ENCODE peak calls at places on chromosome 12, in seven cellular contexts. B, D, C, O, M, U and E are unnamed samples.

GRCh38 chr12:26309646-26310045 is 114.3 kb downstream of the SSPN start:
- DNase-seq in U (no peak), C (no peak), O (no peak), B (no peak), D (no peak), M (no peak), E (no peak)

GRCh38 chr12:101823891-101824290 is 6.9 kb downstream of the GNPTAB start:
- DNase-seq in D (peak), U (peak), C (peak), B (peak), M (peak), O (peak), E (no peak)

GRCh38 chr12:62934799-62935674 is at the start of gene PPM1H:
- DNase-seq in C (no peak), B (peak), D (peak), U (peak), O (peak), M (peak), E (peak)

GRCh38 chr12:31405021-31405420 is 79.1 kb upstream of the SINHCAF start:
- DNase-seq in C (no peak), O (no peak), D (no peak), U (no peak), M (no peak), B (no peak), E (no peak)

GRCh38 chr12:66829660-66830325 is 150.9 kb upstream of the GRIP1 start:
- DNase-seq in D (no peak), C (no peak), M (no peak), B (peak), O (no peak), U (no peak), E (no peak)

GRCh38 chr12:93662961-93663728 is 14.0 kb upstream of the CRADD start:
- DNase-seq in C (no peak), M (no peak), B (no peak), U (no peak), O (no peak), D (no peak), E (no peak)

GRCh38 chr12:55972045-55972843 is 1.6 kb upstream of the RAB5B start:
- DNase-seq in O (peak), C (peak), U (no peak), M (no peak), D (no peak), B (no peak), E (peak)

GRCh38 chr12:124475295-124476010 is 92.0 kb downstream of the NCOR2 start:
- DNase-seq in M (no peak), B (no peak), C (no peak), D (no peak), U (no peak), O (no peak), E (no peak)

GRCh38 chr12:3205742-3206519 is 128.8 kb downstream of the TSPAN9 start:
- DNase-seq in D (no peak), O (no peak), B (no peak), U (no peak), C (peak), M (no peak), E (no peak)

GRCh38 chr12:3207858-3208257 is 130.7 kb downstream of the TSPAN9 start:
- DNase-seq in B (no peak), D (no peak), U (peak), C (no peak), M (peak), O (no peak), E (no peak)

GRCh38 chr12:3206536-3207072 is 129.4 kb downstream of the TSPAN9 start:
- DNase-seq in B (no peak), U (no peak), O (no peak), C (no peak), D (no peak), M (no peak), E (no peak)

GRCh38 chr12:3204716-3205617 is 127.8 kb downstream of the TSPAN9 start:
- DNase-seq in C (no peak), O (no peak), D (no peak), M (no peak), B (no peak), U (no peak), E (no peak)

GRCh38 chr12:3207174-3207573 is 130.0 kb downstream of the TSPAN9 start:
- DNase-seq in C (no peak), O (no peak), D (no peak), M (peak), U (no peak), B (no peak), E (no peak)
- TF ChIP-seq CTCF in C (no peak), O (no peak), D (no peak), M (no peak), U (no peak), B (no peak), E (no peak)

GRCh38 chr12:44875417-44875953 is 630 bp downstream of the NELL2 start:
- DNase-seq in C (no peak), M (peak), O (no peak), U (no peak), D (no peak), B (no peak), E (no peak)
- H3K4me3 ChIP-seq in C (no peak), M (peak), O (no peak), U (no peak), D (peak), B (peak), E (peak)

DNA sequence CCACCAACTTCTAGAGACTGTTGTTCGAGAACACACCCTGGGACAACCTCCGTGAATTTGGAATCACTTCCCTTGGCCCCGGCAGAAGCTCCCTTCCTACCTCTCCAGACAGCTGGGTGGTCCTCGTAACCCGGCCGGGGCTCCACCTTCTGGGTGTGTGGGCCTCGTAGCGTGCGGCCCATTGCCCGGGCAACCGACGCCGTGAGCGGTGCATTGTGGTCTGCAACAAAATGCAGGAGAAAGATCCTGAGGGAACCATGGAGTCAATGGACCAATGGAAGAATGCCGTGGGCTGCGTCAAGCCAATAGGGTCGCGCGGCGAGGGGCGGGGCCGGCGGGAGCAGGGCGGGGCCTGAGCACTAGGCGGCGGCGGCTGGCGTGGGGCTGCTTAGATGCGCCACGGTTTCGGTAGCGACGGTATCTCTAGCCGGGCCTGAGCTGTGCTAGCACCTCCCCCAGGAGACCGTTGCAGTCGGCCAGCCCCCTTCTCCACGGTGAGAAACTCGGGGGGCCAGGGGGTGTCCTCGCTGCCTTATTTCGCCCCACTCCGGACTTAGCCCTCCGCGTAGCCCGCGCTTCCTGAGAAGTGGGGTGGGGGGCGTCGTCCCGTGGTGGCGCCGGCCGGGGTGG is at the start of gene DYNLL1:
- DNase-seq in D (peak), B (peak), U (peak), O (peak), C (peak), M (peak), E (peak)
- TF ChIP-seq CTCF in D (no peak), B (no peak), U (no peak), O (no peak), C (no peak), M (no peak), E (no peak)

DNA sequence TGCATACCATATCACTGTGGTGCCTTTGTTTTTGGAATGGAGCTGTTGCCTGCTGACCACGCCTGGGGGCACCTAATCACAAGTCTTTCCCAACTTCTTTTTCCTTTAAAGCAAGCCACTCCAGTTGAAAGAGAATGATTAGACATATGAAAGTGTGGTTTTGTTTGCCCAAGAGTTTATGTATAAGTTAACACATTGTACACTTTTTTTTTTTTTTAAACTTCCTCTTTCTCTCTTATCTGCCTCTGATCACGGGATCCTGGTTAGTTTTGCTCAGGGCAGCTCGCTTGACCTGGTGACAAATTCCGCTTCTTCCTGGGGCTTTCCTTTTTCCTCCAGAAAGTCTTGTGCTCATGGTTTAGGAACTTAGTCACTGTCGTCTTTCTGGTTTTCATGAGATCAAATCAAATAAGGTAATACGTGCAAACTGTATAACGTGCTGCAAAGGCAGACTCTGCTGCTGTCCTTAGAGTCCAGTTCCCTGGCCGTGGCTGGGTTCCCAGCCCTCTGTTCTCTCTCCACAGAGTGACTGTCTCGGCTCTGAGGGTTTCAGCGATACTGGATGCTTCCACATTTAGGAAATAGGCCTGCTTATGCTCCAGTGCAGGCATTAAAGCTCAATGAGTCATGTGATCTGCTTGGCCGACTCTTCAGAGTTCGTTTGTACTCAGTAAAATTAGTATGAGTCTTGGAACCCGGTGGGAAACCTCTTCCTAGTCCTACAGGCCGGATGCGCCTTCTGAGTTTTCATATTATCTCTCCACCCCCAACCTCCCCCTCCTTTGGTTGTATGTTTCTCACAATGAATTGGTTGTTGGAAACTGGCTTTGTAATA is 15.2 kb downstream of the RASSF3 start:
- DNase-seq in D (no peak), C (peak), B (no peak), M (peak), U (peak), O (peak), E (peak)
- H3K4me3 ChIP-seq in D (peak), C (peak), B (no peak), M (no peak), U (peak), O (no peak), E (peak)

GRCh38 chr12:85781751-85782150 is 54.5 kb downstream of the RASSF9 start:
- DNase-seq in C (no peak), B (no peak), O (no peak), D (no peak), U (no peak), M (no peak), E (no peak)
- TF ChIP-seq CTCF in C (no peak), B (no peak), O (no peak), D (no peak), U (peak), M (no peak), E (no peak)

GRCh38 chr12:69602954-69603353 is 7.8 kb downstream of the LRRC10 start:
- DNase-seq in D (no peak), M (no peak), C (no peak), O (no peak), B (no peak), U (no peak), E (no peak)
- H3K4me3 ChIP-seq in D (no peak), M (no peak), C (no peak), O (no peak), B (no peak), U (no peak), E (no peak)

GRCh38 chr12:96617178-96617577 is 127.8 kb downstream of the CFAP54 start:
- DNase-seq in C (no peak), D (no peak), O (no peak), B (no peak), M (peak), U (no peak), E (no peak)
- TF ChIP-seq CTCF in C (peak), D (no peak), O (no peak), B (peak), M (no peak), U (peak), E (peak)

DNA sequence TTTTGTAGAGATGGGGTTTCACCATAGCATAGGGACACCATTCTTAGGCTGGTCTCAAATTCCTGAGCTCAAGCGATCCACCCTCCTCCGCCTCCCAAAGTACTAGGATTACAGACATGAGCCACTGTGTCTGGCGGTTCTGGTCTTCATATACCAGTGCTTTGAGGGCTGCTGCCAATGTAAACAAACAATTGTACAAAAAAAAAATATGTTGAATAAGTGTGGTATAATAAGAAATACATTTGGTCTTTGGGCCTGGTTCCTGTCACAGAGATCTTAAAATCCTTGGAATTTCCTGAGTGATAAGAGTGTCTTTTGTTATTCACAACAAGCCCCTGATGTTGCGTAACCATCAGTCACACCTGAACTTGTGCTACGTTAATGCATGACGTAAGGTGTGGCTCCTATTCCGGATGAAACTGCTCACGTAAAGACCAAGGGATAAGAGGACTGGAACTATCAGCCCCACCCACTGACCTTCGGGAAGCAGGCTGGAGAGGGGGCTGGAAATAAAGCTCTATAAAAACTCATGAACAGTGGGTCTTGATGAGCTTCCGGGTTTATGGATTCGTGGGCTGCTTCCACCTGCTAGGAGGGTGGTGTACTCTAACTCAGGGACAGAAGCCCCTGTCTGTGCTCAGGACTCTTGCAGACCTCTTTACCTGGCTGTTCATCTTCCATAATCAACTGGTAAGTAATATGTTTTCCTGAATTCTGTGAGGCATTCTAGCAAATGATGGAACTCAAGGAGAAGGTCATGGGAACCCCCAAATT is 16.5 kb upstream of the RIMKLB start:
- DNase-seq in B (no peak), U (no peak), C (peak), M (no peak), O (peak), D (no peak), E (peak)
- H3K4me3 ChIP-seq in B (no peak), U (no peak), C (no peak), M (no peak), O (no peak), D (no peak), E (no peak)

GRCh38 chr12:33429468-33429867 is 10.2 kb downstream of the SYT10 start:
- DNase-seq in B (no peak), D (no peak), M (no peak), O (no peak), C (no peak), U (no peak), E (no peak)

GRCh38 chr12:33432992-33433391 is 6.6 kb downstream of the SYT10 start:
- DNase-seq in M (no peak), O (no peak), D (no peak), B (no peak), U (no peak), C (no peak), E (no peak)

GRCh38 chr12:33423706-33424105 is 15.9 kb downstream of the SYT10 start:
- DNase-seq in C (no peak), U (no peak), D (no peak), M (no peak), B (no peak), O (no peak), E (no peak)

GRCh38 chr12:33431648-33432047 is 8.0 kb downstream of the SYT10 start:
- DNase-seq in B (no peak), M (no peak), U (no peak), C (no peak), O (no peak), D (no peak), E (no peak)

DNA sequence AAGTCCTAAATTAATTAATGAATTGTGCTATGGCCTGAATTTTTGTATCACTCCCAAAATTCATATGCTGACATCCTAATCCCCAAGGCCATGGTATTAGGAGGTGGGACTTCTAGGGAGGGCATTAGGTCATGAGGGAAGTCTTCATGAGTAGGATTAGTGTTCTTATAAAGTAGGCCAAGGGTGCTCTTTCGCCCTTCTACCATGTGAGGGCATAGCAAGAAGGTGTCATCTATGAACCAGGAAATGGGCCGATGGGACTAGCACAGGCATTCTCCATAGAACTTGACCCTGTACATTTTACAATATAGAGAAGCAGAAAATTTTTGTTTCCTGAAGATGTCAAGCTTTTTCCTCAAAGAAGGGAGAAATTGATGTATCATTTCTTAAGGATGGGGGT is 12.5 kb downstream of the SYT10 start:
- DNase-seq in M (peak), U (no peak), C (no peak), B (peak), D (no peak), O (no peak), E (no peak)
- TF ChIP-seq CTCF in M (no peak), U (no peak), C (no peak), B (peak), D (no peak), O (no peak), E (no peak)

GRCh38 chr12:68614105-68614679 is 3.5 kb downstream of the RAP1B start:
- DNase-seq in U (no peak), O (no peak), D (no peak), C (no peak), M (no peak), B (no peak), E (no peak)

GRCh38 chr12:68611094-68611818 is 557 bp downstream of the RAP1B start:
- DNase-seq in O (peak), M (peak), U (no peak), B (peak), D (peak), C (peak), E (peak)

GRCh38 chr12:68612245-68612644 is 1.5 kb downstream of the RAP1B start:
- DNase-seq in B (no peak), D (no peak), C (peak), O (no peak), M (no peak), U (no peak), E (peak)

GRCh38 chr12:68613209-68613904 is 2.7 kb downstream of the RAP1B start:
- DNase-seq in C (no peak), B (no peak), M (no peak), O (no peak), D (peak), U (no peak), E (no peak)

DNA sequence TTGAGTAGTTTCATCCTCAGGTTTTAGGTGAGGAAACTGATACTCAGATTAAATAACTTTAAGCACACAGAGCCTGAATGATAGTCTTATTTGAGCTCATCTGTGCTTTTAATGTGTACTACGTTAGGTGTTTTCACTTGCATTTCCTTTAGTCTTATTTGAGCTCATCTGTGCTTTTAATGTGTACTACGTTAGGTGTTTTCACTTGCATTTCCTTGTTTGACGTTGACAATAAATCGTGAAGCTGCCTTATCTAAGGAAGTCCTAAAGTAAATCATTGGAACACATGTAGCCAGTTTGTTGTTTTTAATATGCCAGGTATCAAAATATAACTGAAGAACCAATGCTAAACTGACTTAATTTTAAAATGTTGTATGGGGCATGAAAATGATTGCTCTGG is 2.0 kb downstream of the RAP1B start:
- DNase-seq in D (no peak), M (no peak), C (no peak), B (peak), U (no peak), O (no peak), E (no peak)
- H3K4me3 ChIP-seq in D (peak), M (peak), C (peak), B (peak), U (no peak), O (peak), E (peak)